ENCODE peak calls at places on chromosomes 3 and 15, in five cellular contexts. L, I, A, U and W are unnamed samples.

GRCh38 chr3:122875547-122876127 is 80.8 kb downstream of the SLC49A4 start:
- DNase-seq in L (no peak), I (no peak), A (no peak), U (no peak), W (no peak)

GRCh38 chr15:31488437-31489204 is 162.0 kb downstream of the KLF13 start:
- DNase-seq in L (peak; percentile 43), I (peak; percentile 93), A (peak; percentile 90), U (peak; percentile 27), W (peak; percentile 96)

GRCh38 chr3:143600762-143601161 is 247.5 kb downstream of the SLC9A9 start:
- DNase-seq in L (no peak), I (peak; percentile 15), A (peak; percentile 5), U (no peak), W (peak; percentile 27)

GRCh38 chr15:22786868-22787698 is 639 bp downstream of the NIPA1 start:
- DNase-seq in L (peak; percentile 35), I (peak; percentile 29), A (peak; percentile 15), U (peak; percentile 16), W (peak; percentile 34)

GRCh38 chr15:73021139-73021621 is 31.1 kb upstream of the NEO1 start:
- DNase-seq in L (no peak), I (no peak), A (peak; percentile 4), U (no peak), W (no peak)

GRCh38 chr3:168094580-168094876 is 1.2 kb downstream of the GOLIM4 start:
- DNase-seq in L (no peak), I (peak; percentile 66), A (peak; percentile 65), U (no peak), W (peak; percentile 62)

GRCh38 chr3:160170409-160171370 is 54.5 kb upstream of the C3orf80 start:
- DNase-seq in L (no peak), I (no peak), A (no peak), U (no peak), W (no peak)

GRCh38 chr3:141115752-141116541 is 64.8 kb downstream of the SPSB4 start:
- DNase-seq in L (peak; percentile 39), I (no peak), A (no peak), U (no peak), W (no peak)

GRCh38 chr15:68503213-68503612 is 71.2 kb upstream of the ITGA11 start:
- DNase-seq in L (no peak), I (no peak), A (no peak), U (no peak), W (no peak)

GRCh38 chr3:167740961-167741587 is 5.6 kb downstream of the SERPINI1 start:
- DNase-seq in L (no peak), I (peak; percentile 57), A (peak; percentile 18), U (no peak), W (peak; percentile 28)

GRCh38 chr3:145898487-145898886 is 262.5 kb downstream of the PLOD2 start:
- DNase-seq in L (no peak), I (peak; percentile 13), A (peak; percentile 6), U (no peak), W (peak; percentile 26)

GRCh38 chr3:15646924-15647511 is 45.5 kb downstream of the BTD start:
- DNase-seq in L (peak; percentile 56), I (peak; percentile 95), A (peak; percentile 100), U (peak; percentile 67), W (peak; percentile 100)
- H3K4me3 ChIP-seq in L (no peak overlapping the region), I (no peak overlapping the region), A (peak overlapping the region; percentile 4), U (peak overlapping the region; percentile 30), W (peak overlapping the region; percentile 3)

GRCh38 chr3:157794771-157795170 is 291.6 kb upstream of the VEPH1 start:
- DNase-seq in L (no peak), I (peak; percentile 48), A (peak; percentile 83), U (no peak), W (peak; percentile 63)
- TF ChIP-seq CTCF in L (no peak), I (no peak), A (no peak), U (no peak), W (no peak)

DNA sequence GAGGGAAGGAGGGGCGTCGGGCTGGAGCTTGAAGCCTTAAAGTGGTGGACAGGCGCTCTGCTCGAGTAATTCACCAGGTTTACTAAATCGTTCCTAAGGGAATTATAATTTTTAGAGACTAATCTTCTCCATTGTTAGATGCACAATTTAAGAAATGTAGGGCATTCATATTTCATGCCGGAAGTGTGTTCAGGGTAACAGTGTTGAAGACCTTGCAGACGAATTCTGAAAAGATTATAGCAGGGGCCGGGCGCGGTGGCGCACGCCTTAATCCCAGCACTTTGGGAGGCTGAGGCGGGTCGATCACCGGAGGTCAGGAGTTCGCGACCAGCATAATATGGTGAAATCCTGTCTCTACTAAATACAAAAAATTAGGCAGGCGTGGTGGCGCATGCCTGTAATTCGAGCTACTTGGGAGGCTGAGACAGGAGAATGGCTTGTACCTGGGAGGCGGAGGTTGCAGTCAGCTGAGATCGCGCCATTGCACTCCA is 365 bp upstream of the GTF2A2 start:
- DNase-seq in L (peak; percentile 42), I (no peak), A (no peak), U (no peak), W (no peak)
- H3K4me3 ChIP-seq in L (peak overlapping the region; percentile 88), I (peak overlapping the region; percentile 98), A (peak overlapping the region; percentile 79), U (peak overlapping the region; percentile 99), W (peak overlapping the region; percentile 83)

DNA sequence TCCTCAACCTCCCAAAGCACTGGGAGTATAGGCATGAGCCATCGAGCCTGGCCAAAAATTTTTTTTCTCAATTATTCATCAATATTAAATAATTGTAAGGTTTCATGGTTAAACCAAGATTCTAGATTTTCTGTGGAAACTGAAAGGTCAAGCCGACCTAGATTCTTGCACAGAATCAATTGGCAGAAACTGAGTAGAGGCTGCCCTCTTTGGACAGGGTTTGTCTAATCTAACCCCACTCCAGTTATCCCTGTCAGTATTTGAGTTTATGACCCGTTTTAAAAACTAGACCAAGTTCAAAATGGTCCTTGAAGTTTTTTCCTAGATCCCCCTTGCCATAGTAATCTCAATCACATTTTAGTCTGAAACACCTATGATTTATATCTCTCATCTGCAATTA is 8.6 kb upstream of the ADAM10 start:
- DNase-seq in L (no peak), I (peak; percentile 54), A (peak; percentile 49), U (no peak), W (peak; percentile 63)
- TF ChIP-seq CTCF in L (no peak), I (peak; percentile 36), A (peak; percentile 56), U (no peak), W (peak; percentile 36)

GRCh38 chr3:20042331-20042730 is 2.1 kb downstream of the KAT2B start:
- DNase-seq in L (no peak), I (no peak), A (no peak), U (no peak), W (no peak)
- H3K4me3 ChIP-seq in L (no peak overlapping the region), I (no peak overlapping the region), A (no peak overlapping the region), U (peak overlapping the region; percentile 53), W (no peak overlapping the region)

GRCh38 chr15:101723161-101723873 is 956 bp downstream of the TARS3 start:
- DNase-seq in L (no peak), I (peak; percentile 17), A (peak; percentile 35), U (no peak), W (peak; percentile 21)

GRCh38 chr15:101727186-101727585 is 2.9 kb upstream of the TARS3 start:
- DNase-seq in L (no peak), I (no peak), A (no peak), U (no peak), W (no peak)

GRCh38 chr15:101724675-101725005 is 367 bp upstream of the TARS3 start:
- DNase-seq in L (no peak), I (no peak), A (no peak), U (no peak), W (no peak)

GRCh38 chr15:101725073-101725472 is 800 bp upstream of the TARS3 start:
- DNase-seq in L (no peak), I (no peak), A (no peak), U (no peak), W (no peak)

GRCh38 chr15:101723874-101724674 is at the start of gene TARS3:
- DNase-seq in L (peak; percentile 94), I (peak; percentile 91), A (peak; percentile 87), U (peak; percentile 97), W (peak; percentile 77)
- TF ChIP-seq CTCF in L (no peak), I (peak; percentile 10), A (no peak), U (no peak), W (no peak)

DNA sequence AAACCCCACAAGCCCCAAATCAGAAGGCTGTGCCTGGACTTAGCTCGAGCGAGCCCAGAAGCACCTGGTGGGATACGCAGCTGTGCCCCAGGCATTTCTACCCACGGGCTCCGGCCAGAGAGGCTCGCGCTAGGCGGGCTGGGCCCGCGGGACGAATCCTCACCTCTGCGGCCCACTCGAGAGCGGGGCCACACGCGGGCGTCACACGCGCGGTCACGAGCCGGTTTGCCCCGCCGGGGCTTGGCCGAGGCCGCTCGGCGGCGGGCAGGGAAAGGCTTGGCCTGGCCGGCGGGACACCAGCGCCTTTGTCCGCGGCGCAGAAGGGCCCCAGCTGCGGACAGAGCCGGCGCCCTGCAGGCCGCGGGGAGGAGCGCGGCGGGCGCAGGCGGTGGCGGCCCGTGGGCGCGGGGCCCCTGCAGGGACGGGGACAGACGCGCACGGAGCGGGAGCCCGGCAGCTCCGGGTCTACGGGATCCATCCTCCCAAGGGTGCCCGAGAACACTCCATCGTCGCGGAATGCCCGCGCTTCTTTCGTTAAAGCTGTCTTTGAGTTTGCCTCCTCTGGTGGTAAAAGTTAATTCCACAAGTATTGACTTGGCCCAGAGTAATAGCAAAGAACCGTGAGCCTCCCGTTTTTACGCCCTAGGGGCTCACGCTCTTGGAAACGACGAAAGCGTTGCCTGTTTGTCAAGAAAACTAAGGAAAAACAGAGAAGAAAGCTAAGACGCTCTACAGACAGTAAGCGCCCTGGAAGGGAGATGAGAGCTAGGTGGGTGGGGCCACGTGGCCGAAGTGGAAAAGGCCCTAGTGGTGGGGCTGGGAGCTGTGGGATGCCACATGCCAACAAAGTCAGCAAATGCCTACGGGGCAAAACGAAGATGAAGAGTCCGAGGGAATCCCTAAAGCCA is 26.4 kb downstream of the TYRO3 start:
- DNase-seq in L (peak; percentile 68), I (peak; percentile 66), A (peak; percentile 56), U (peak; percentile 62), W (peak; percentile 62)
- H3K4me3 ChIP-seq in L (peak overlapping the region; percentile 52), I (peak overlapping the region; percentile 7), A (peak overlapping the region; percentile 48), U (peak overlapping the region; percentile 65), W (peak overlapping the region; percentile 47)